ENCODE peak calls at places on chromosomes 2 and 18, in five cellular contexts. One of them, this sample, is unnamed.

GRCh38 chr2:3117650-3118216 is 259.9 kb downstream of the EIPR1 start:
- DNase-seq in A549: no peak
- DNase-seq in AG04450: no peak
- DNase-seq in aorta: no peak
- DNase-seq in uterus: no peak
- DNase-seq in this sample: no peak

GRCh38 chr2:228522276-228522675 is 340.8 kb upstream of the SPHKAP start:
- DNase-seq in A549: no peak
- DNase-seq in AG04450: no peak
- DNase-seq in aorta: no peak
- DNase-seq in uterus: no peak
- DNase-seq in this sample: no peak

GRCh38 chr2:71811726-71812125 is 335.9 kb downstream of the CYP26B1 start:
- DNase-seq in A549: no peak
- DNase-seq in AG04450: no peak
- DNase-seq in aorta: no peak
- DNase-seq in uterus: no peak
- DNase-seq in this sample: no peak

GRCh38 chr2:109632158-109632789 is 18.1 kb downstream of the SOWAHC start:
- DNase-seq in A549: no peak
- DNase-seq in AG04450: no peak
- DNase-seq in aorta: no peak
- DNase-seq in uterus: no peak
- DNase-seq in this sample: no peak

GRCh38 chr2:133418671-133419070 is 149.6 kb downstream of the NCKAP5 start:
- DNase-seq in A549: no peak
- DNase-seq in AG04450: no peak
- DNase-seq in aorta: no peak
- DNase-seq in uterus: no peak
- DNase-seq in this sample: no peak

GRCh38 chr2:8000861-8001260 is 681.0 kb upstream of the ID2 start:
- DNase-seq in A549: peak; percentile 12
- DNase-seq in AG04450: no peak
- DNase-seq in aorta: no peak
- DNase-seq in uterus: no peak
- DNase-seq in this sample: no peak

GRCh38 chr2:119230219-119230618 is 6.6 kb downstream of the STEAP3 start:
- DNase-seq in A549: no peak
- DNase-seq in AG04450: no peak
- DNase-seq in aorta: no peak
- DNase-seq in uterus: no peak
- DNase-seq in this sample: no peak

GRCh38 chr2:99707592-99707991 is 217.8 kb upstream of the REV1 start:
- DNase-seq in A549: no peak
- DNase-seq in AG04450: peak; percentile 43
- DNase-seq in aorta: no peak
- DNase-seq in uterus: no peak
- DNase-seq in this sample: peak; percentile 1

GRCh38 chr2:234691968-234692955 is 195.4 kb upstream of the ARL4C start:
- DNase-seq in A549: no peak
- DNase-seq in AG04450: no peak
- DNase-seq in aorta: no peak
- DNase-seq in uterus: no peak
- DNase-seq in this sample: no peak

GRCh38 chr2:234178309-234179030 is 128.0 kb downstream of the SPP2 start:
- DNase-seq in A549: peak; percentile 46
- DNase-seq in AG04450: no peak
- DNase-seq in aorta: no peak
- DNase-seq in uterus: no peak
- DNase-seq in this sample: no peak

GRCh38 chr2:23637011-23637778 is 252.2 kb downstream of the KLHL29 start:
- DNase-seq in A549: no peak
- DNase-seq in AG04450: no peak
- DNase-seq in aorta: peak; percentile 66
- DNase-seq in uterus: peak; percentile 56
- DNase-seq in this sample: no peak

GRCh38 chr2:152738438-152738837 is 20.0 kb downstream of the ARL6IP6 start:
- DNase-seq in A549: no peak
- DNase-seq in AG04450: no peak
- DNase-seq in aorta: no peak
- DNase-seq in uterus: no peak
- DNase-seq in this sample: no peak

DNA sequence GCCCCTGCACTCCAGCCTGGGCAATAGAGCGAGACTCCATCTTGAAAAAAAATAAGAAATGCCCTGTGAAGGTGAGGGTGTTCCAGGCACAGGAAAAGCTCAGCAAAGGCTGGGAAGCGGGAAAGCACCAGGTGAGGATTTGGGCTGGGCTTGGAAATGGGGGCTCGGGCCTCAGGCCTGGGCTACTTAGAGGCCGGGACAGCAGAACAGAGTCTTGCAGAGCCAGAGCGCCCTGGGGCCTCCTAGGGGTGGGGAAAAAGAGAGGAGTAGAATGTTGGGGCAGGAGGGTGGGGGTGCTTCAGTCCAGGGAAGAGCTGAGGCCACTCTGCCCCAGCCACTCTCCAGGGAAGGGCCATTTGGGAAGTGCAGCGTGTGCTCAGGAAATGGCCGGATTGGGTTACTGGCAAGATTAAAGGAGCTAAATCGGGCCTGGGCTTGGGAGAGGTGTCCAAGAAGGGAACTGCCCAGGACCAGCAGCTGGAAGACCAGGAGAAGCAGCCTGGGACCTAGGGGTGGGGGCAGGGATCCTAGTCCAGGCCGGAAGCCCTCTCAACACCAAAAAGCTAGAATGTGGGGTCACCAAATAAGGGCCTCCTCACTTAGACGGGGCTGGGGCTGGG is 13.8 kb upstream of the DES start:
- DNase-seq in A549: no peak
- DNase-seq in AG04450: no peak
- DNase-seq in aorta: peak; percentile 73
- DNase-seq in uterus: no peak
- DNase-seq in this sample: no peak
- H3K9me3 ChIP-seq in A549: no peaks in the 10 kb centered on the region
- H3K9me3 ChIP-seq in AG04450: no peaks in the 10 kb centered on the region
- H3K9me3 ChIP-seq in aorta: no peaks in the 10 kb centered on the region
- H3K9me3 ChIP-seq in uterus: no peaks in the 10 kb centered on the region
- H3K9me3 ChIP-seq in this sample: no peaks in the 10 kb centered on the region

DNA sequence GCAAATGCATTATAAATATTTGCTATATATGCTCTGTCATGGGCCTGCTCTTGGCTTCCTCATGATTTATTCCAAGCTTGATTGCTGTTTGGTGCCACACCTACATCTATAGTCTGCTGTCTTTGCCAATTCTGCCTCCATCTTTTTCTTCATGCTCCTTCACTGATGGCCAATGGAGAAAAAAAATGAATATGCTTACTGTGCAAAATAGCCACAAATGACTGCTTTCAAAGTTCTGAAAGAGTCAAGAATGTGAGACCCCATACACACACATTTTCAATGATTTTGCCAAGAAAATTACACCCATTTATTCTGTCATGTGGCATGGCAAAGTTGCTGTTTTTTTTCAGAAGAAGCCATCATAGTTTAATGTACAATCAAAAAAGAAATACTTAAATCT is 305.6 kb upstream of the LRRTM1 start:
- DNase-seq in A549: no peak
- DNase-seq in AG04450: no peak
- DNase-seq in aorta: no peak
- DNase-seq in uterus: no peak
- DNase-seq in this sample: no peak
- H3K9me3 ChIP-seq in A549: peaks cover 11% of the 10 kb centered on the region
- H3K9me3 ChIP-seq in AG04450: no peaks in the 10 kb centered on the region
- H3K9me3 ChIP-seq in aorta: no peaks in the 10 kb centered on the region
- H3K9me3 ChIP-seq in uterus: no peaks in the 10 kb centered on the region
- H3K9me3 ChIP-seq in this sample: no peaks in the 10 kb centered on the region

GRCh38 chr2:6845903-6846302 is 19.8 kb downstream of the CMPK2 start:
- DNase-seq in A549: no peak
- DNase-seq in AG04450: no peak
- DNase-seq in aorta: no peak
- DNase-seq in uterus: no peak
- DNase-seq in this sample: no peak
- H3K9me3 ChIP-seq in A549: peaks cover 23% of the 10 kb centered on the region
- H3K9me3 ChIP-seq in AG04450: peaks cover 21% of the 10 kb centered on the region
- H3K9me3 ChIP-seq in aorta: peaks cover 21% of the 10 kb centered on the region
- H3K9me3 ChIP-seq in uterus: peaks cover 52% of the 10 kb centered on the region
- H3K9me3 ChIP-seq in this sample: peaks cover 28% of the 10 kb centered on the region

GRCh38 chr2:127376265-127376664 is 11.5 kb downstream of the MAP3K2 start:
- DNase-seq in A549: no peak
- DNase-seq in AG04450: no peak
- DNase-seq in aorta: no peak
- DNase-seq in uterus: no peak
- DNase-seq in this sample: no peak
- H3K9me3 ChIP-seq in A549: peaks cover 8% of the 10 kb centered on the region
- H3K9me3 ChIP-seq in AG04450: peaks cover 4% of the 10 kb centered on the region
- H3K9me3 ChIP-seq in aorta: no peaks in the 10 kb centered on the region
- H3K9me3 ChIP-seq in uterus: no peaks in the 10 kb centered on the region
- H3K9me3 ChIP-seq in this sample: peaks cover 17% of the 10 kb centered on the region

GRCh38 chr18:31482051-31482450 is 15.9 kb upstream of the DSG2 start:
- DNase-seq in A549: no peak
- DNase-seq in AG04450: no peak
- DNase-seq in aorta: no peak
- DNase-seq in uterus: no peak
- DNase-seq in this sample: no peak
- H3K9me3 ChIP-seq in A549: no peaks in the 10 kb centered on the region
- H3K9me3 ChIP-seq in AG04450: peaks cover 6% of the 10 kb centered on the region
- H3K9me3 ChIP-seq in aorta: peaks cover 1% of the 10 kb centered on the region
- H3K9me3 ChIP-seq in uterus: no peaks in the 10 kb centered on the region
- H3K9me3 ChIP-seq in this sample: no peaks in the 10 kb centered on the region

GRCh38 chr18:2178036-2178435 is 393.3 kb downstream of the METTL4 start:
- DNase-seq in A549: no peak
- DNase-seq in AG04450: no peak
- DNase-seq in aorta: no peak
- DNase-seq in uterus: no peak
- DNase-seq in this sample: no peak

GRCh38 chr18:2180586-2180985 is 390.7 kb downstream of the METTL4 start:
- DNase-seq in A549: no peak
- DNase-seq in AG04450: no peak
- DNase-seq in aorta: no peak
- DNase-seq in uterus: no peak
- DNase-seq in this sample: peak; percentile 23

GRCh38 chr18:2183432-2183831 is 387.9 kb downstream of the METTL4 start:
- DNase-seq in A549: no peak
- DNase-seq in AG04450: no peak
- DNase-seq in aorta: no peak
- DNase-seq in uterus: no peak
- DNase-seq in this sample: no peak

GRCh38 chr18:2179498-2180183 is 391.7 kb downstream of the METTL4 start:
- DNase-seq in A549: no peak
- DNase-seq in AG04450: no peak
- DNase-seq in aorta: no peak
- DNase-seq in uterus: no peak
- DNase-seq in this sample: no peak
- H3K9me3 ChIP-seq in A549: no peaks in the 10 kb centered on the region
- H3K9me3 ChIP-seq in AG04450: no peaks in the 10 kb centered on the region
- H3K9me3 ChIP-seq in aorta: no peaks in the 10 kb centered on the region
- H3K9me3 ChIP-seq in uterus: no peaks in the 10 kb centered on the region
- H3K9me3 ChIP-seq in this sample: no peaks in the 10 kb centered on the region

DNA sequence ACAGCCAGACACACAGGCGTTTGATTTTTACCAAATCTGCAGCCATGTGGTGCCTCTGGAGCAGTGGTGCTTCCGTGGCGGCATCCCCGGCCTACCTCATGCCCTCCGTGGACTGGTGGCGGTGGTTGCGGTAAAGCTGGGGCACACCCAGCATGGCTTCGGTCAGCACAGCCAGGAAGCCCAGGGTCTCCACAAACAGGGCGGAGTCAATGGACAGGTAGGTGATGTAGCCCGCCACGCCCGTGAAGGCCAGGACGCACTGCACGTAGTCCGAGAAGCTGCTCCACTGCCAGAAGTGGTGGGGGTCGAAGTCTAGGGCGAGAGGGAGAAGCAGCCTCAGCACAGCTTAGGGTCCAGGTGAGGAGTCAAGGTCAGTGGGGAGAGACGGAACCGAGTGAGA is 32.4 kb downstream of the SLC66A2 start:
- DNase-seq in A549: no peak
- DNase-seq in AG04450: no peak
- DNase-seq in aorta: peak; percentile 41
- DNase-seq in uterus: peak; percentile 10
- DNase-seq in this sample: no peak
- H3K9me3 ChIP-seq in A549: no peaks in the 10 kb centered on the region
- H3K9me3 ChIP-seq in AG04450: peaks cover 63% of the 10 kb centered on the region
- H3K9me3 ChIP-seq in aorta: no peaks in the 10 kb centered on the region
- H3K9me3 ChIP-seq in uterus: no peaks in the 10 kb centered on the region
- H3K9me3 ChIP-seq in this sample: no peaks in the 10 kb centered on the region

DNA sequence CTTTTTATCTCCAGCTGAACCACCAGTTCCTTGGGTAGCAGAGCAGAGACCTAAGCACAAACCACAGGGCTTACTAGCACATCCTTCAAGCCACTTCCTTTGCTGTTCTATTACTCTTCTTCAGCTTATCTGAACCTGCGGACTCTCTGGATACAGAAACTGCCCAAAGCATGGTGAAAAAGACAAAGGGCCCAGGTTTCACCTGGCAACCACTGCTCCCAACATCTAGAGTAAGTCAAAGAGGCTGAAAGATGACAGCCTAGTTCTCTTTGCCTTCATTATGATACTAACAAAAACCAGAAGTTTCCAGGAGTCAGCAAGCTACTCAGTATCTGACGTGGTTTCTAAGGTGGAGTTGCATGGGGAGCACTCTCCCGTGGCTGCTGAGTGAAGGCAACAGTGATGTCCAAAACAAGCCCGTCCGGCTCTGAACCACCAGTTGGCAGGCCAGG is 43.4 kb downstream of the KANSL3 start:
- DNase-seq in A549: no peak
- DNase-seq in AG04450: no peak
- DNase-seq in aorta: no peak
- DNase-seq in uterus: no peak
- DNase-seq in this sample: no peak
- H3K9me3 ChIP-seq in A549: no peaks in the 10 kb centered on the region
- H3K9me3 ChIP-seq in AG04450: no peaks in the 10 kb centered on the region
- H3K9me3 ChIP-seq in aorta: no peaks in the 10 kb centered on the region
- H3K9me3 ChIP-seq in uterus: no peaks in the 10 kb centered on the region
- H3K9me3 ChIP-seq in this sample: no peaks in the 10 kb centered on the region

GRCh38 chr2:9857814-9858729 is 14.8 kb downstream of the TAF1B start:
- DNase-seq in A549: no peak
- DNase-seq in AG04450: no peak
- DNase-seq in aorta: no peak
- DNase-seq in uterus: no peak
- DNase-seq in this sample: no peak
- H3K9me3 ChIP-seq in A549: peaks cover 49% of the 10 kb centered on the region
- H3K9me3 ChIP-seq in AG04450: peaks cover 28% of the 10 kb centered on the region
- H3K9me3 ChIP-seq in aorta: no peaks in the 10 kb centered on the region
- H3K9me3 ChIP-seq in uterus: no peaks in the 10 kb centered on the region
- H3K9me3 ChIP-seq in this sample: peaks cover 39% of the 10 kb centered on the region